ENCODE peak calls at places on chromosomes 12 and 14, in seven cellular contexts. Z is GM23248; T is CD8-positive, alpha-beta T cell; U is tibial artery; M is heart left ventricle; P is colonic mucosa; O is body of pancreas. I is an unnamed sample. For H3K4me1, the result is how much of the 10 kb centered on the place peaks cover.

GRCh38 chr14:77375164-77375950 is 1.5 kb downstream of the TMED8 start:
- DNase-seq in Z (no peak), T (no peak), U (no peak), M (no peak), P (no peak), O (no peak), I (no peak)

GRCh38 chr12:50257226-50258166 is 25.8 kb downstream of the LIMA1 start:
- DNase-seq in Z (peak), T (no peak), U (no peak), M (no peak), P (peak), O (peak), I (no peak)

GRCh38 chr12:31664038-31664437 is 4.5 kb downstream of the ETFBKMT start:
- DNase-seq in Z (no peak), T (no peak), U (no peak), M (no peak), P (no peak), O (no peak), I (no peak)

GRCh38 chr12:50129297-50129696 is 17.3 kb downstream of the COX14 start:
- DNase-seq in Z (no peak), T (no peak), U (no peak), M (no peak), P (no peak), O (no peak), I (no peak)

GRCh38 chr14:33039321-33039720 is 100.6 kb downstream of the NPAS3 start:
- DNase-seq in Z (no peak), T (no peak), U (no peak), M (no peak), P (no peak), O (no peak), I (no peak)

GRCh38 chr14:100536721-100537700 is 50.2 kb downstream of the BEGAIN start:
- DNase-seq in Z (no peak), T (no peak), U (no peak), M (peak), P (peak), O (peak), I (peak)

GRCh38 chr12:57836442-57837375 is 9.8 kb downstream of the CTDSP2 start:
- DNase-seq in Z (peak), T (no peak), U (peak), M (peak), P (peak), O (peak), I (peak)

GRCh38 chr12:63918788-63919300 is 74.3 kb downstream of the SRGAP1 start:
- DNase-seq in Z (peak), T (no peak), U (no peak), M (no peak), P (no peak), O (no peak), I (no peak)

GRCh38 chr12:106753526-106753925 is 21.0 kb upstream of the RIC8B start:
- DNase-seq in Z (no peak), T (peak), U (no peak), M (no peak), P (no peak), O (no peak), I (no peak)

GRCh38 chr14:43475762-43476161 is 1031.3 kb downstream of the FSCB start:
- DNase-seq in Z (no peak), T (no peak), U (no peak), M (no peak), P (no peak), O (no peak), I (no peak)

GRCh38 chr12:65972149-65972548 is 147.9 kb downstream of the HMGA2 start:
- DNase-seq in Z (no peak), T (no peak), U (no peak), M (no peak), P (no peak), O (no peak), I (no peak)
- H3K4me1 ChIP-seq in Z (under half), T (under half), U (under half), M (under half), P (under half), O (under half), I (under half)

GRCh38 chr12:9922429-9922828 is 9.7 kb downstream of the CLEC2A start:
- DNase-seq in Z (no peak), T (no peak), U (no peak), M (no peak), P (no peak), O (no peak), I (no peak)
- H3K27ac ChIP-seq in Z (no peak), T (no peak), U (no peak), M (no peak), P (no peak), O (no peak), I (no peak)

GRCh38 chr14:22786685-22787084 is 20.2 kb downstream of the OXA1L start:
- DNase-seq in Z (no peak), T (no peak), U (no peak), M (no peak), P (no peak), O (no peak), I (no peak)
- H3K4me1 ChIP-seq in Z (under half), T (under half), U (under half), M (under half), P (under half), O (under half), I (under half)

DNA sequence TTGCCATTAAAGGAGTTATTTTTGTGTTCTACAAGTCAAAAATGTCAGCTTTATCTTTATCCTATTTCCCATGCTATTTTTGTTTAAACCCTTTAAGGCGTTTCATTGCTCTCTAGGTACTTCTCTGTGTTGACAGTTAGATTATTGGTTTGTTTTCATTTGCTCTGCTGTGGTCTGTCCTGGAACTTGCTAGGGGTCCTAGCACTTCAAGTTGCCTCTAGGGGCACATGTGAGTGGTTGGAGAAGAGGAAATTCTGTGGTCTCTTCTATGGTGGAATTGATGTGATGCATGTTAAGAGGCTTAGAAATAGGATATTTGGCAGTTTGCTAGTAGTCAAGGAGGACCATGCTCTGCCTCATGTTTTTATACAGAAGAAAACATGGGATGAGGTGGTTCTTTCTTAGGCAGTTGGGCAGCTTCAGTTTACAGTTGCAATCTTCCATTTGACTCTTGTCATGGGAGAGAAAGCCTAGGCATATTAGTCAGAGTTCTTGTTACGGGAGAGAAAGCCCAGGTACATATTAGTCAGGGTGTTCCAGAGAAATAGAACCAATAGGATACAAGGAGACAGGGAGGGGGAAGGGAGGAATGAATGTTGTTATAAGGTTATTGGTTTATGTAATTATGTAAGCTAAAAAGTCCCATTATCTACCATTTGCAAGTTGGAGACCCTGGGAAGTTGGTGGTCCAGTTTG is 14.4 kb downstream of the TTLL5 start:
- DNase-seq in Z (no peak), T (no peak), U (no peak), M (no peak), P (no peak), O (no peak), I (peak)
- H3K27ac ChIP-seq in Z (no peak), T (no peak), U (no peak), M (no peak), P (no peak), O (no peak), I (no peak)

DNA sequence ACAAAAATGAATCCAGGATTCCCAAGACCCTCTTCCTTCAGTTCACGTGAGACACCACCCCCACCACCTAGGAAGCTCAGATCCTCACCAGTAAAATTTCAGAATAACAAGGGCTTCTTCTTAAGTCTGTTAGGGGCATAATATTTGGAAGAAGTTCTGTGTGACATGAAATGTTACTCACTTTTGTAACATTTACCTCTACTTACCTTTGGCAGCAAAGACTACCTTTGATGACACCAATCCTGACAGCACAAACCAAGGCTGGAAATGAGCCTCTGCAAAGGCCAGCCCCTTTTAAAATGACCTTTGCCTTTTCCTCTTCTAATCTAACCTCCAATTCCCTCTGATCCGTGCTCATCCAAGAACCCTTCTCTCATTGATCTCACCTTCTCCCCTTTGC is 19.4 kb upstream of the KRT77 start:
- DNase-seq in Z (no peak), T (no peak), U (no peak), M (no peak), P (no peak), O (no peak), I (no peak)
- H3K4me1 ChIP-seq in Z (under half), T (under half), U (under half), M (under half), P (under half), O (under half), I (under half)

GRCh38 chr12:11951209-11951608 is 119.5 kb upstream of the BCL2L14 start:
- DNase-seq in Z (no peak), T (no peak), U (no peak), M (no peak), P (no peak), O (no peak), I (no peak)
- H3K27ac ChIP-seq in Z (no peak), T (no peak), U (no peak), M (no peak), P (no peak), O (no peak), I (no peak)

DNA sequence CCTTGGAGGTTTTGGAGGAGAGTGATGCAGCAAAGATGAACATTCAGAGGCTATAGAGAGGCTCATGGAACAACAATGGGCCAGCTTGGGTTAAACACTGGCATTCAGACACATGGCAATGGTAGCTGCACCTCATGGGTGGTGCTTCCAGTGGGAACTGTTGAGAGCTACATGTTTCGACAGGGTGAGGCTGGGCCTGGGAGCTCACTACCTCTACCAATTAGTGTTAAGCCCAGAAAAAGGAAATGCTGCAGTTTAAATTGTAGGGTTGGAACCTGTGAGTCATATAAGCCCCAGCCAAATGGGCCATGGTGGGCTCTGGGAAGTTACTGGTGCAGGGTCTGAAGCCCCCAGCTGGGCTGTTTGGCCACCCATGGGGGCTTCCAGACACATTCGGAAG is 279.7 kb downstream of the ZFP36L1 start:
- DNase-seq in Z (no peak), T (no peak), U (no peak), M (no peak), P (no peak), O (no peak), I (no peak)
- H3K4me1 ChIP-seq in Z (under half), T (under half), U (under half), M (under half), P (under half), O (half or more), I (under half)

GRCh38 chr12:132456944-132457495 is 32.9 kb upstream of the FBRSL1 start:
- DNase-seq in Z (no peak), T (no peak), U (no peak), M (peak), P (no peak), O (no peak), I (no peak)

GRCh38 chr12:132458441-132459225 is 31.3 kb upstream of the FBRSL1 start:
- DNase-seq in Z (no peak), T (no peak), U (no peak), M (peak), P (no peak), O (no peak), I (no peak)

GRCh38 chr12:132461526-132461925 is 28.4 kb upstream of the FBRSL1 start:
- DNase-seq in Z (no peak), T (no peak), U (no peak), M (peak), P (no peak), O (no peak), I (no peak)

GRCh38 chr12:132460571-132460970 is 29.4 kb upstream of the FBRSL1 start:
- DNase-seq in Z (peak), T (no peak), U (no peak), M (peak), P (peak), O (no peak), I (peak)

DNA sequence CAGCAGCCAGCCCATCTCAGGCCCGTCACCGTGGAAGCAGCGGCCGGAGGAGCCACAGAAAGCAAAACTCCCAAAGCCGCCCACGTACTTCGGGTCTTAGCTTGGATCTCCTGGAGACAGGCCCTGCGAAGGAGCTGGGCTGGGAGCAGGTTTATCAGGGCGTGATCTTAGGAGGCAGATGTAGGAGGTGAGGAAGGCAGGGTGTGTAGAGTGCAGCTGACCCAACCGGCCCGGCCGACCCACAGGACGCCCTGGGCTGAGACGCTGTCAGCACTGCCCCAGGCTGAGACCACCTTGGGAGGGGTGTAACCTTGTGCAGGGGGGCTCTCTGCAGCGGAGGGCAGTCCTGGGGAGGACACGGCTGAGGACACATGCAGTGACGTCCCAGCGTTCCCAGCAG is 30.7 kb upstream of the FBRSL1 start:
- DNase-seq in Z (no peak), T (no peak), U (no peak), M (peak), P (no peak), O (no peak), I (no peak)
- H3K27ac ChIP-seq in Z (no peak), T (no peak), U (no peak), M (no peak), P (no peak), O (no peak), I (no peak)

GRCh38 chr12:720231-720941 is 32.0 kb upstream of the WNK1 start:
- DNase-seq in Z (no peak), T (no peak), U (no peak), M (no peak), P (no peak), O (no peak), I (no peak)
- H3K4me1 ChIP-seq in Z (under half), T (under half), U (under half), M (under half), P (under half), O (under half), I (under half)

GRCh38 chr12:54010053-54010971 is 1.5 kb downstream of the HOXC8 start:
- DNase-seq in Z (no peak), T (no peak), U (no peak), M (no peak), P (no peak), O (no peak), I (no peak)

GRCh38 chr12:54012631-54013398 is 4.0 kb downstream of the HOXC8 start:
- DNase-seq in Z (no peak), T (no peak), U (no peak), M (no peak), P (no peak), O (no peak), I (no peak)

GRCh38 chr12:54009171-54010052 is 627 bp downstream of the HOXC8 start:
- DNase-seq in Z (peak), T (no peak), U (no peak), M (no peak), P (no peak), O (no peak), I (peak)

GRCh38 chr12:54011665-54012532 is 3.1 kb downstream of the HOXC8 start:
- DNase-seq in Z (no peak), T (no peak), U (no peak), M (no peak), P (no peak), O (no peak), I (no peak)

DNA sequence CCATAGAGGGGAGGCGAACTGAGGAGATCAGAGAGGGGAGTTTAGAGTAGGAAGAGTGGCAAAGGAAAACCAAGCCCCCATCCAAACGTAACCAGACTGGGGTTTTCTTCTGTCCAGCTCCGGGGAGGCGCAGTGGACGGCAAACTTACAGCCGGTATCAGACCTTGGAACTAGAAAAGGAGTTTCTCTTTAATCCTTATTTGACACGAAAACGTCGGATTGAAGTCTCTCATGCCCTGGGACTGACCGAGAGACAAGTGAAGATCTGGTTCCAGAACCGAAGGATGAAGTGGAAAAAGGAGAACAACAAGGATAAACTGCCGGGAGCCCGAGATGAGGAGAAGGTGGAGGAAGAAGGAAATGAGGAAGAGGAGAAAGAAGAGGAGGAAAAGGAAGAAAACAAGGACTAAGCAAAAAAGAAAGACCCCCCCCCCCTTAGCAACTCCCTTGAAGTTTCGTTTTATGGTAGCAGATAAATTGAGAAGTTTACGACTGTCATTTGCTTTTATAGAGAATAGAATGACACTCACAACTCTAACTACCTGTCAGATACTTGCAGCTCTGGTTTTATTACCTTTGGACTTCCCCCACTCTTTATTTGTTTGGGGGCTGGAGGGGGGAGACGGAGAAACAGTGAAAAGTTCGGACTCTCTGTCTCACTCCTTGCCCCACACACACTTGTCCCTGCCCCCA is 2.3 kb downstream of the HOXC8 start:
- DNase-seq in Z (peak), T (no peak), U (no peak), M (no peak), P (no peak), O (no peak), I (no peak)
- H3K27ac ChIP-seq in Z (peak), T (no peak), U (peak), M (no peak), P (no peak), O (no peak), I (no peak)